ENCODE peak calls at places on chromosomes 11 and 22, in seven cellular contexts. Z is PC-3, P is IMR-90, H is adipocyte, E is mammary epithelial cell, F is mesendoderm, M is H1. J is an unnamed sample.

GRCh38 chr11:64598106-64598796 is 7.2 kb downstream of the SLC22A12 start:
- DNase-seq in P (no peak), E (no peak), H (no peak), F (no peak), Z (no peak), M (no peak), J (no peak)

GRCh38 chr11:61539009-61539408 is 30.5 kb downstream of the LRRC10B start:
- DNase-seq in H (no peak), E (no peak), F (no peak), Z (no peak), M (no peak), P (no peak), J (no peak)

GRCh38 chr22:43853328-43853931 is 8.9 kb downstream of the SULT4A1 start:
- DNase-seq in H (no peak), E (no peak), M (no peak), P (no peak), Z (no peak), F (no peak), J (no peak)

GRCh38 chr11:106061936-106062591 is 15.1 kb downstream of the KBTBD3 start:
- DNase-seq in P (no peak), E (no peak), F (no peak), H (no peak), Z (no peak), M (no peak), J (peak)

GRCh38 chr11:20669833-20670684 is 673 bp downstream of the NELL1 start:
- DNase-seq in H (no peak), M (peak), F (peak), E (no peak), Z (no peak), P (no peak), J (no peak)

GRCh38 chr11:74464746-74465145 is 2.6 kb downstream of the KCNE3 start:
- DNase-seq in P (no peak), H (no peak), M (no peak), F (no peak), E (no peak), Z (no peak), J (no peak)

GRCh38 chr22:46878549-46878948 is 116.1 kb downstream of the TBC1D22A start:
- DNase-seq in H (no peak), F (peak), P (no peak), Z (no peak), M (no peak), E (no peak), J (no peak)

GRCh38 chr11:79939111-79939510 is 498.3 kb upstream of the TENM4 start:
- DNase-seq in M (no peak), H (peak), P (peak), F (no peak), E (no peak), Z (no peak), J (no peak)

GRCh38 chr22:25057013-25057881 is 104.7 kb downstream of the KIAA1671 start:
- DNase-seq in H (peak), M (peak), F (peak), E (peak), P (no peak), Z (peak), J (peak)

GRCh38 chr22:41523464-41524221 is 20.6 kb downstream of the POLR3H start:
- DNase-seq in E (no peak), M (no peak), P (peak), Z (no peak), H (peak), F (peak), J (no peak)

GRCh38 chr11:34218067-34218466 is 112.6 kb downstream of the NAT10 start:
- DNase-seq in H (no peak), E (no peak), P (no peak), F (no peak), Z (no peak), M (no peak), J (no peak)

GRCh38 chr11:131408011-131408640 is 37.7 kb downstream of the NTM start:
- DNase-seq in H (peak), Z (peak), M (peak), F (peak), E (peak), P (peak), J (peak)

GRCh38 chr11:7587712-7588111 is 73.9 kb downstream of the PPFIBP2 start:
- DNase-seq in F (no peak), M (no peak), Z (no peak), H (no peak), P (no peak), E (no peak), J (no peak)

GRCh38 chr11:69497221-69497787 is 15.8 kb downstream of the LINC01488 start:
- DNase-seq in E (peak), M (no peak), F (peak), H (peak), P (peak), Z (peak), J (no peak)

GRCh38 chr11:204587-205109 is 2.6 kb downstream of the BET1L start:
- DNase-seq in E (no peak), F (no peak), P (no peak), M (no peak), H (no peak), Z (no peak), J (no peak)
- H3K9ac ChIP-seq in E (no peak), F (no peak), P (no peak), M (no peak), H (peak), Z (no peak), J (no peak)

DNA sequence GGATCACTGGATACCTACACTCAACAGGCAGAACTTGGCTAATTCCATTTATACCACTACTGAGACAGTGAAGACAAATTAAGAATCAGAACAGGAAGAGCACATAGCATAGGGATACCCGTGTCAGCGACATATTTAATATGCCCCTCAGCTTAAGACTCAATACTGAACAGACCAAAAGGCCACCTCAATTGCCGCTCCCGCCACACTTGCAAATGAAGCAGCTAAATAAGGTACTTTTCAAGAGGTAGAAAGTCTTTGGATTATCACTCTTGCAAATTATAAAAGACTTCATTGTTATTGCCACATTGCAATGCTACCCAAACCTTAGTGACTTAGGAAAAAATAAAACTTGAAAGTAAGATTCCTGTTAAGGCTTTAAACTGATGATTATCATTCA is 3.1 kb downstream of the DDX17 start:
- DNase-seq in P (no peak), E (no peak), H (no peak), F (no peak), M (no peak), Z (no peak), J (no peak)
- H3K4me3 ChIP-seq in P (peak), E (peak), H (peak), F (no peak), M (peak), Z (peak), J (no peak)

GRCh38 chr22:37231406-37232139 is 12.5 kb downstream of the RAC2 start:
- DNase-seq in Z (no peak), H (no peak), E (no peak), P (no peak), F (no peak), M (no peak), J (no peak)

GRCh38 chr22:37230673-37231405 is 13.2 kb downstream of the RAC2 start:
- DNase-seq in F (no peak), Z (no peak), P (no peak), H (no peak), E (no peak), M (no peak), J (peak)

GRCh38 chr22:37229805-37230672 is 14.0 kb downstream of the RAC2 start:
- DNase-seq in P (peak), E (peak), F (no peak), Z (peak), H (peak), M (no peak), J (peak)

GRCh38 chr22:37233751-37234631 is 10.1 kb downstream of the RAC2 start:
- DNase-seq in M (no peak), P (no peak), E (no peak), H (no peak), F (no peak), Z (no peak), J (no peak)

DNA sequence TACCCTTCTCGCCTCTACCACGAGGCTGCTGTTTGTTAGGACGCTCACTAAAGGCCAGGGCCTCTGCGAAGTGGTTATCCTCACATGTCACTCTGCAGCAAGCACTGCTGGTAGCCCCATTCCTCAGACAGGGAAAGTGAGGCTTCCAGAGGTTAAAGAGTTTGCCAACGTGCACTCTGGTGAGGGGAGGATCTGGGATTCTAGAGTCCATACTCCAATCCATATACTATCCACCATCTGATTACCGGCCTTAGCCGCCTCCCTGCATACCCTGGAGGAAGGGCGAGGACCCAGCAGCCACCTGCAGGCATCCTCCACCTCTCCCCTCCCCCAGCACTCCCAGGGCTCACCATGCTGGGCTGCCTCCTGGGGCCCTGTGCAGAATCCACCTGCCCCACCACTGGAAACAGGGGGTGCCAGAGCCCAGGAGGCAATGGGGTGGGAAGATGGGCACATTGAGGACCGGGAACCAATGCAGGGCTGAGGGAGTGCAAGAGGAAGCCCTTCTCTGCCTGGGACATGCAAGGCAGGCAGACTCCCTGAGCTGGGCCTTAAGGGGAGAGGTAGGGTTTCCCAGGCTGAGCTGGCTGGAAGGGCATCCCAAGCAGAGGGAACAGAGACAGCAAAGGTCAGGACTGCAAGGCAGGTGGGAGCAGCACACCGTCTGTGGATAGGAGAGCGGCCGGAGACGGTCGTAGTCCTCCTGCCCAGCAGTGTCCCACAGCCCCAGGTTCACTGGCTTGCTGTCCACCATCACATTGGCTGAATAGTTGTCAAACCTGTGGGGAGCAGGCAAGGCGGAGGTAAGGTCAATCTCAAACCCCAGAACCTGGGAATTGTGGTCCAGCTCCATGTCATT is 11.7 kb downstream of the RAC2 start:
- DNase-seq in P (no peak), H (no peak), Z (no peak), E (no peak), M (no peak), F (no peak), J (no peak)
- H3K9ac ChIP-seq in P (no peak), H (no peak), Z (no peak), E (no peak), M (no peak), F (no peak), J (peak)

GRCh38 chr11:2534957-2535672 is 90.3 kb downstream of the KCNQ1 start:
- DNase-seq in H (no peak), E (no peak), Z (no peak), P (no peak), M (no peak), F (no peak), J (no peak)

GRCh38 chr11:2531987-2532703 is 87.3 kb downstream of the KCNQ1 start:
- DNase-seq in M (no peak), H (no peak), F (no peak), E (no peak), Z (no peak), P (no peak), J (no peak)

GRCh38 chr11:2532704-2533641 is 88.2 kb downstream of the KCNQ1 start:
- DNase-seq in E (peak), P (peak), M (peak), F (peak), H (peak), Z (peak), J (peak)

GRCh38 chr11:2534131-2534956 is 89.5 kb downstream of the KCNQ1 start:
- DNase-seq in P (no peak), Z (peak), E (peak), F (no peak), H (no peak), M (peak), J (no peak)

DNA sequence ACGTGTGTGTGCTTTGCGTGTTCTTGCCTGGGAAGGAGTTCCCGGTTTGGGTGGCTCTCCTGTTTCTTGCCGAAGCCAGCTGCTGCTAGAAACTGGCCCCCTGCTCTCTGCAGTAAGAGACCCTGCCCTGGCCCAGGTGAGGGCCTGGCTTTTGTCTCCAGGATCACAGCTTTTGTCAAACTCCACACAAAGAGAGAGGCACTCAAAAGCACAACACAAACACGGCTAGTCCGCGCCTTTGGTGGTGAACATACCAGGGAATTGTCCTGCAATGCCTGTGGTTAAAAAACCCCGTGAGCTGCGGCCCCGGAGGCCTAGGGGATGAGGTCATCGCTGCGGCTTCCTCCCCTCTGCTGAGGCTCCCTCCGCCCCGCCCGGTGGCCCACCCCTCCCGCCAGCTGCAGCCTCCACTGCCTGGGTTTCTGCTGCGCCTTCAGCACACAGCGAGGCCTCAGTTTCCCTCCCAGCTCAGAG is 88.9 kb downstream of the KCNQ1 start:
- DNase-seq in P (peak), F (peak), E (peak), Z (peak), M (peak), H (peak), J (peak)
- H3K4me3 ChIP-seq in P (no peak), F (no peak), E (no peak), Z (peak), M (no peak), H (peak), J (no peak)

J was measured in MM.1S.